ENCODE peak calls at places on chromosomes 16 and 17, in eight cellular contexts. One of them, this sample, is unnamed. For H3K36me3, the result is how much of the 10 kb centered on the place peaks cover.

GRCh38 chr17:61201211-61201610 is 198.4 kb upstream of the TBX2 start:
- DNase-seq in heart left ventricle: no peak
- DNase-seq in uterus: no peak
- DNase-seq in spleen: no peak
- DNase-seq in upper lobe of left lung: no peak
- DNase-seq in SK-N-SH: no peak
- DNase-seq in transverse colon: no peak
- DNase-seq in tibial nerve: no peak
- DNase-seq in this sample: no peak

GRCh38 chr17:15954222-15954621 is 9.3 kb downstream of the ADORA2B start:
- DNase-seq in heart left ventricle: no peak
- DNase-seq in uterus: no peak
- DNase-seq in spleen: peak
- DNase-seq in upper lobe of left lung: peak
- DNase-seq in SK-N-SH: no peak
- DNase-seq in transverse colon: no peak
- DNase-seq in tibial nerve: no peak
- DNase-seq in this sample: no peak

GRCh38 chr17:40112718-40113109 is 9.1 kb upstream of the MSL1 start:
- DNase-seq in heart left ventricle: peak
- DNase-seq in uterus: peak
- DNase-seq in spleen: no peak
- DNase-seq in upper lobe of left lung: no peak
- DNase-seq in SK-N-SH: no peak
- DNase-seq in transverse colon: no peak
- DNase-seq in tibial nerve: peak
- DNase-seq in this sample: no peak

GRCh38 chr17:44607836-44608690 is 48.2 kb upstream of the MEIOC start:
- DNase-seq in heart left ventricle: peak
- DNase-seq in uterus: no peak
- DNase-seq in spleen: no peak
- DNase-seq in upper lobe of left lung: no peak
- DNase-seq in SK-N-SH: peak
- DNase-seq in transverse colon: no peak
- DNase-seq in tibial nerve: peak
- DNase-seq in this sample: no peak

GRCh38 chr16:20901068-20901440 is 483 bp downstream of the LYRM1 start:
- DNase-seq in heart left ventricle: no peak
- DNase-seq in uterus: no peak
- DNase-seq in spleen: no peak
- DNase-seq in upper lobe of left lung: no peak
- DNase-seq in SK-N-SH: no peak
- DNase-seq in transverse colon: no peak
- DNase-seq in tibial nerve: no peak
- DNase-seq in this sample: no peak

GRCh38 chr17:42679001-42679491 is 2.3 kb upstream of the PLEKHH3 start:
- DNase-seq in heart left ventricle: no peak
- DNase-seq in uterus: peak
- DNase-seq in spleen: no peak
- DNase-seq in upper lobe of left lung: peak
- DNase-seq in SK-N-SH: no peak
- DNase-seq in transverse colon: peak
- DNase-seq in tibial nerve: peak
- DNase-seq in this sample: peak

GRCh38 chr17:60941028-60941427 is 263.4 kb downstream of the BCAS3 start:
- DNase-seq in heart left ventricle: peak
- DNase-seq in uterus: peak
- DNase-seq in spleen: no peak
- DNase-seq in upper lobe of left lung: peak
- DNase-seq in SK-N-SH: no peak
- DNase-seq in transverse colon: peak
- DNase-seq in tibial nerve: peak
- DNase-seq in this sample: no peak

GRCh38 chr17:3030096-3030495 is 33.3 kb downstream of the OR1D5 start:
- DNase-seq in heart left ventricle: no peak
- DNase-seq in uterus: no peak
- DNase-seq in spleen: peak
- DNase-seq in upper lobe of left lung: peak
- DNase-seq in SK-N-SH: no peak
- DNase-seq in transverse colon: no peak
- DNase-seq in tibial nerve: no peak
- DNase-seq in this sample: peak

GRCh38 chr17:60138769-60139437 is 10.9 kb upstream of the CA4 start:
- DNase-seq in heart left ventricle: no peak
- DNase-seq in uterus: no peak
- DNase-seq in spleen: no peak
- DNase-seq in upper lobe of left lung: no peak
- DNase-seq in SK-N-SH: no peak
- DNase-seq in transverse colon: no peak
- DNase-seq in tibial nerve: no peak
- DNase-seq in this sample: no peak

DNA sequence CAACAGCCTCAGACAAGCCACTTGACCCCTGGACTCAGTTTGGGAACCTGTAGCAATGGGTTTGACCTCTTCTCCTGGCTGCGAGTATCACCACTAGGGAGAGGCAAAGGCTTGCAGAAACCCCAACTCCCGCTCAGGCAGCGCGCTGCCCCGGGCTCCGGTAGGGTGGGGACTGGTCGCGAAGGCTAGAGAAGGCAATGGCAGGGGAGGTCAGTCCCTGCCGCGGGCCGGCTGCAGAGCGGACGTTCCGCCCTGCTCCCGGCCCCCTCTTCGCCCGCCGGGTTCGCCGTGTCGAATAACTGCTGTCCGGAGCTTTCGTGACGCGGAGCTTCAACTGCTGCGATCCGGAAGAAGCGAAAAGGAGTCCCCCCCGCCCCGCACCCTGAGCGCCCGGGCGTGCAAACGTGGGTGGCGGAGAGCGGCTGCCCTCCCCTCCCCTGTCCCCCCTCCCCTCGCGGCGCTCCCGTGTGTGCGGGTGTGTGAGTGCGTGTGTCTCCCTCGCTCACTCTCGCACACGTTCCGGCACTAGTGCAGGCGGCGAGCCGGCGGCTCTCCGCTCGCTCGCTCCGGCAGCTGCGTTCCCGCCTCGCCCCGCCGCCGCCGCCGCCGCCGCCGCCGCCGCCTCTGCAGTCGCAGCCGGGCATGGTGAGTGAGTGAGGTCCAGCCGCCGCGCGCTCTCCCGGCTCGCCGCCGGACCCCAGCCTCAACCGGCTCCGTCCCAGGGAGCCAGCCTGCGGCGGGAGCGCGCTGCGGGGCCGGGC is 792 bp upstream of the SHISA6 start:
- DNase-seq in heart left ventricle: no peak
- DNase-seq in uterus: no peak
- DNase-seq in spleen: no peak
- DNase-seq in upper lobe of left lung: no peak
- DNase-seq in SK-N-SH: peak
- DNase-seq in transverse colon: peak
- DNase-seq in tibial nerve: peak
- DNase-seq in this sample: no peak
- TF ChIP-seq CTCF in heart left ventricle: no peak
- TF ChIP-seq CTCF in uterus: peak
- TF ChIP-seq CTCF in spleen: no peak
- TF ChIP-seq CTCF in upper lobe of left lung: no peak
- TF ChIP-seq CTCF in SK-N-SH: no peak
- TF ChIP-seq CTCF in transverse colon: no peak
- TF ChIP-seq CTCF in tibial nerve: peak
- TF ChIP-seq CTCF in this sample: no peak

DNA sequence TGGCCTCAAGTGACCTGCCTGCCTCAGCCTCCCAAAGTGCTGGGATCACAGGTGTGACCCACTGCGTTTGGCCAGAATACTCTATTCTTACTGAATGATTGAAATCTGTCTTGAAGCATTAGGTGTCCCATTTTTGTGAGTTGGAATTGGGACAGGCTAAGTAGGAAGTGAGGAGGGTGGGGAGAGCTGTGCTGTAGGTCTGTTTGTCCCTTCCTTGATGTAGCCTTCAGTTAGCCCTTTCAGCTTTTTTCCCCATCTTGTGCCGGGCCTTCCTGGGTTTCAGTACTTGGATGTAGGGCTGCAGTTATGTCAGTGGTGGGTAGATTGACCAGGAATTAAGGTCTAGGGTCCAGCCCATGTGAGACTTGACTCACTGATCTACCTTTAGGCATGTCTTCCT is 8.7 kb downstream of the PYCARD start:
- DNase-seq in heart left ventricle: no peak
- DNase-seq in uterus: no peak
- DNase-seq in spleen: no peak
- DNase-seq in upper lobe of left lung: no peak
- DNase-seq in SK-N-SH: no peak
- DNase-seq in transverse colon: no peak
- DNase-seq in tibial nerve: no peak
- DNase-seq in this sample: no peak
- H3K36me3 ChIP-seq in heart left ventricle: half or more
- H3K36me3 ChIP-seq in uterus: under half
- H3K36me3 ChIP-seq in spleen: half or more
- H3K36me3 ChIP-seq in upper lobe of left lung: under half
- H3K36me3 ChIP-seq in SK-N-SH: half or more
- H3K36me3 ChIP-seq in transverse colon: half or more
- H3K36me3 ChIP-seq in tibial nerve: under half
- H3K36me3 ChIP-seq in this sample: half or more

DNA sequence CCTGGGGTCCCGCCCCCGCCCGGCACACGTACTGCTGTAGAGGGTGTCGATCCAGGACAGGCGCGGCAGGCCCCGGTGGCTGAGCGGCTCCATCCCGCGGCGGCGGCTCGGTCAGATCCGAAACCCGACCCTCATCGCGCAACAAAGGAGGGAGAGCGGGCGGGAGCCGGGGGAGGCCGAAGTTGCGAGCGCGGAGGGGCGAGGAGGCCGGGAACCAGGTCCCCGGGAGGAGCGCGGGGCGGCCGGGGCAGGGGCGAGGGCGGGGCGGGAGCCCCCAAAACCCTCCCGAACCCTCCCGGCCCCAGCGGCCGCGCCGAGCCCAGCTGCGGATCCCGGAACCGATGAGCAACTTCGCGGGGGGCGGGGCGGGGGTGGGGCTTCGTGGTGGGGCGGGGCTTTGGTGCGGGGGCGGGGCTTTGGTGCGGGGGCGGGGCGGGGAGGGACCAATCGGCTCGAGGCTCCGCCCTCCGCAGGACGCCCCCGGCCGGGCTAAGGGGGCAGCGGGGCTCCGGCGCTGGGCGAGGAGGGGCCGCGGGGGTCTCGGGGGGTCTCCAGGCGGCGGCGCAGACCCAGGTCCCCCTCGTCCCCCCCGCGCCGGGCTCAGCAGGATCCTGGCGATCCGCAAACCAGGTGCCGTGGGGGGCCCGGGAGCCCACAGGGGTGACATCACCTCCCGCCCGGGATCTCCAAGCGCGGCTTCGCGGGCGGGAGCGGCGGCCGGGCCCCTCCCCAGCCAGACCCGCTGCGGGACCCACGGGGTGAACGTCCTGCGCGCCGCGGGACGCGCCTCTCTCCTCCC is at the start of gene ABR:
- DNase-seq in heart left ventricle: peak
- DNase-seq in uterus: peak
- DNase-seq in spleen: peak
- DNase-seq in upper lobe of left lung: peak
- DNase-seq in SK-N-SH: peak
- DNase-seq in transverse colon: peak
- DNase-seq in tibial nerve: no peak
- DNase-seq in this sample: peak
- TF ChIP-seq CTCF in heart left ventricle: no peak
- TF ChIP-seq CTCF in uterus: no peak
- TF ChIP-seq CTCF in spleen: no peak
- TF ChIP-seq CTCF in upper lobe of left lung: no peak
- TF ChIP-seq CTCF in SK-N-SH: no peak
- TF ChIP-seq CTCF in transverse colon: no peak
- TF ChIP-seq CTCF in tibial nerve: no peak
- TF ChIP-seq CTCF in this sample: no peak

GRCh38 chr17:7579001-7579838 is at the start of gene CD68:
- DNase-seq in heart left ventricle: peak
- DNase-seq in uterus: peak
- DNase-seq in spleen: no peak
- DNase-seq in upper lobe of left lung: peak
- DNase-seq in SK-N-SH: peak
- DNase-seq in transverse colon: peak
- DNase-seq in tibial nerve: peak
- DNase-seq in this sample: peak

GRCh38 chr17:7583253-7584109 is at the start of gene MPDU1:
- DNase-seq in heart left ventricle: peak
- DNase-seq in uterus: peak
- DNase-seq in spleen: peak
- DNase-seq in upper lobe of left lung: peak
- DNase-seq in SK-N-SH: peak
- DNase-seq in transverse colon: peak
- DNase-seq in tibial nerve: peak
- DNase-seq in this sample: peak

GRCh38 chr17:7579839-7580630 is 597 bp downstream of the CD68 start:
- DNase-seq in heart left ventricle: no peak
- DNase-seq in uterus: no peak
- DNase-seq in spleen: no peak
- DNase-seq in upper lobe of left lung: peak
- DNase-seq in SK-N-SH: no peak
- DNase-seq in transverse colon: no peak
- DNase-seq in tibial nerve: peak
- DNase-seq in this sample: no peak

GRCh38 chr17:7582401-7583252 is 1.0 kb upstream of the MPDU1 start:
- DNase-seq in heart left ventricle: no peak
- DNase-seq in uterus: peak
- DNase-seq in spleen: peak
- DNase-seq in upper lobe of left lung: no peak
- DNase-seq in SK-N-SH: no peak
- DNase-seq in transverse colon: peak
- DNase-seq in tibial nerve: no peak
- DNase-seq in this sample: no peak

DNA sequence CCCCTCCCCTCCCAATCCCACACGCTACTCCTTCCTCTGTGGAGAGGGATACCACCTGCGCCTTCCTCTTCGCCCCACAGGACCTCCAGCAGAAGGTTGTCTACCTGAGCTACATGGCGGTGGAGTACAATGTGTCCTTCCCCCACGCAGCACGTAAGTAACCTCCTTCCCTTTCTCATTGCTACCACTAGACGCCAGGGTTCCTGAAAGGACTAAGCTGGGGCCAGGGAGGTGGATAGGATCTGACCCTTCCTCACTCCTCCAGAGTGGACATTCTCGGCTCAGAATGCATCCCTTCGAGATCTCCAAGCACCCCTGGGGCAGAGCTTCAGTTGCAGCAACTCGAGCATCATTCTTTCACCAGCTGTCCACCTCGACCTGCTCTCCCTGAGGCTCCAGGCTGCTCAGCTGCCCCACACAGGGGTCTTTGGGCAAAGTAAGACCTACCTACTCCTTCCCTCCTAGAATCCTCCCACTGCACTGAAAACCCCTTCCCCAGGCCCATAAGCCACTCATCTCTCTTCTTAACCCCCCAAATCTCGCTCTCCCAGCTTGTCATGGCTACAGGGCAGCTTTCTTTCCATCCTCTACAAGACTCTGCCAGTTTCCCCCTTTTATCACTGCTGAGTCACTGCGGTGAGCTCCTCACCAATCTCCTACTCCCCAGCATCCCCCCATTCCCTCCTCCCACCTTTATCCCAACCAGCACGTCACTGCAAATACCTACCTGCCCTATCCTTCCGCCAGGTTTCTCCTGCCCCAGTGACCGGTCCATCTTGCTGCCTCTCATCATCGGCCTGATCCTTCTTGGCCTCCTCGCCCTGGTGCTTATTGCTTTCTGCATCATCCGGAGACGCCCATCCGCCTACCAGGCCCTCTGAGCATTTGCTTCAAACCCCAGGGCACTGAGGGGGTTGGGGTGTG is 1.5 kb downstream of the CD68 start:
- DNase-seq in heart left ventricle: no peak
- DNase-seq in uterus: no peak
- DNase-seq in spleen: no peak
- DNase-seq in upper lobe of left lung: no peak
- DNase-seq in SK-N-SH: no peak
- DNase-seq in transverse colon: no peak
- DNase-seq in tibial nerve: no peak
- DNase-seq in this sample: no peak
- H3K36me3 ChIP-seq in heart left ventricle: under half
- H3K36me3 ChIP-seq in uterus: under half
- H3K36me3 ChIP-seq in spleen: under half
- H3K36me3 ChIP-seq in upper lobe of left lung: under half
- H3K36me3 ChIP-seq in SK-N-SH: under half
- H3K36me3 ChIP-seq in transverse colon: under half
- H3K36me3 ChIP-seq in tibial nerve: under half
- H3K36me3 ChIP-seq in this sample: under half